ENCODE peak calls at places on chromosomes 3 and 15, in seven cellular contexts. One of them, this sample, is unnamed.

GRCh38 chr15:92277776-92278175 is 115.9 kb upstream of the ST8SIA2 start:
- DNase-seq in activated CD4-positive, alpha-beta T cell treated with anti-CD3 and anti-CD28 coated beads for 36 hours: peak; percentile 35
- DNase-seq in GM23248: peak; percentile 48
- DNase-seq in activated naive CD4-positive, alpha-beta T cell: no peak
- DNase-seq in IMR-90: no peak
- DNase-seq in fibroblast of pulmonary artery: no peak
- DNase-seq in A549: peak; percentile 42
- DNase-seq in this sample: peak; percentile 33

GRCh38 chr3:136728918-136729317 is 23.3 kb downstream of the STAG1 start:
- DNase-seq in activated naive CD4-positive, alpha-beta T cell: no peak
- DNase-seq in activated CD4-positive, alpha-beta T cell treated with anti-CD3 and anti-CD28 coated beads for 36 hours: no peak
- DNase-seq in fibroblast of pulmonary artery: peak; percentile 60
- DNase-seq in GM23248: peak; percentile 96
- DNase-seq in A549: no peak
- DNase-seq in IMR-90: peak; percentile 67
- DNase-seq in this sample: peak; percentile 79

GRCh38 chr3:7638103-7638502 is 777.2 kb downstream of the GRM7 start:
- DNase-seq in activated naive CD4-positive, alpha-beta T cell: no peak
- DNase-seq in IMR-90: no peak
- DNase-seq in fibroblast of pulmonary artery: no peak
- DNase-seq in activated CD4-positive, alpha-beta T cell treated with anti-CD3 and anti-CD28 coated beads for 36 hours: no peak
- DNase-seq in A549: no peak
- DNase-seq in GM23248: no peak
- DNase-seq in this sample: no peak

GRCh38 chr15:98651581-98652220 is 3.4 kb downstream of the IGF1R start:
- DNase-seq in fibroblast of pulmonary artery: peak; percentile 16
- DNase-seq in GM23248: peak; percentile 53
- DNase-seq in activated naive CD4-positive, alpha-beta T cell: no peak
- DNase-seq in IMR-90: peak; percentile 38
- DNase-seq in activated CD4-positive, alpha-beta T cell treated with anti-CD3 and anti-CD28 coated beads for 36 hours: peak; percentile 27
- DNase-seq in A549: no peak
- DNase-seq in this sample: peak; percentile 66

GRCh38 chr3:133532951-133533350 is 40.5 kb upstream of the CDV3 start:
- DNase-seq in GM23248: peak; percentile 15
- DNase-seq in IMR-90: peak; percentile 81
- DNase-seq in activated CD4-positive, alpha-beta T cell treated with anti-CD3 and anti-CD28 coated beads for 36 hours: no peak
- DNase-seq in A549: no peak
- DNase-seq in activated naive CD4-positive, alpha-beta T cell: no peak
- DNase-seq in fibroblast of pulmonary artery: peak; percentile 43
- DNase-seq in this sample: no peak

GRCh38 chr3:156711113-156711512 is 36.7 kb downstream of the TIPARP start:
- DNase-seq in A549: no peak
- DNase-seq in activated naive CD4-positive, alpha-beta T cell: no peak
- DNase-seq in fibroblast of pulmonary artery: no peak
- DNase-seq in IMR-90: no peak
- DNase-seq in GM23248: no peak
- DNase-seq in activated CD4-positive, alpha-beta T cell treated with anti-CD3 and anti-CD28 coated beads for 36 hours: no peak
- DNase-seq in this sample: no peak

GRCh38 chr3:126208618-126209256 is 28.4 kb upstream of the ALDH1L1 start:
- DNase-seq in activated CD4-positive, alpha-beta T cell treated with anti-CD3 and anti-CD28 coated beads for 36 hours: no peak
- DNase-seq in A549: peak; percentile 69
- DNase-seq in IMR-90: peak; percentile 89
- DNase-seq in GM23248: peak; percentile 70
- DNase-seq in activated naive CD4-positive, alpha-beta T cell: no peak
- DNase-seq in fibroblast of pulmonary artery: peak; percentile 96
- DNase-seq in this sample: peak; percentile 76

GRCh38 chr3:144259267-144259666 is 287.6 kb downstream of the DIPK2A start:
- DNase-seq in activated naive CD4-positive, alpha-beta T cell: no peak
- DNase-seq in A549: no peak
- DNase-seq in IMR-90: no peak
- DNase-seq in fibroblast of pulmonary artery: no peak
- DNase-seq in GM23248: no peak
- DNase-seq in activated CD4-positive, alpha-beta T cell treated with anti-CD3 and anti-CD28 coated beads for 36 hours: no peak
- DNase-seq in this sample: peak; percentile 12

GRCh38 chr3:50303038-50303815 is at the start of gene HYAL1:
- DNase-seq in IMR-90: no peak
- DNase-seq in activated naive CD4-positive, alpha-beta T cell: no peak
- DNase-seq in fibroblast of pulmonary artery: peak; percentile 33
- DNase-seq in GM23248: no peak
- DNase-seq in activated CD4-positive, alpha-beta T cell treated with anti-CD3 and anti-CD28 coated beads for 36 hours: no peak
- DNase-seq in A549: no peak
- DNase-seq in this sample: no peak

This sample was measured in adipocyte.